ENCODE peak calls at places on chromosomes 3 and 15, in six cellular contexts. V, K, S, Q, E and U are unnamed samples.

GRCh38 chr3:100399341-100400071 is 1.4 kb downstream of the TOMM70 start:
- DNase-seq in E (peak; percentile 4), S (no peak), K (peak; percentile 5), V (peak; percentile 9), Q (no peak), U (no peak)

GRCh38 chr3:102295756-102296155 is 139.1 kb upstream of the ZPLD1 start:
- DNase-seq in S (no peak), E (no peak), Q (no peak), V (no peak), K (no peak), U (peak; percentile 7)

GRCh38 chr3:126955004-126955790 is 27.7 kb upstream of the PLXNA1 start:
- DNase-seq in K (no peak), S (no peak), Q (no peak), E (peak; percentile 89), V (no peak), U (no peak)

GRCh38 chr3:193343726-193344222 is 34.8 kb downstream of the ATP13A5 start:
- DNase-seq in E (no peak), S (no peak), K (no peak), V (no peak), Q (no peak), U (no peak)

GRCh38 chr3:120766576-120766975 is 24.0 kb downstream of the GTF2E1 start:
- DNase-seq in Q (no peak), K (no peak), S (no peak), E (no peak), V (no peak), U (no peak)

GRCh38 chr3:48656841-48657281 is 5.8 kb downstream of the CELSR3 start:
- DNase-seq in E (no peak), Q (no peak), S (no peak), V (no peak), K (no peak), U (no peak)

GRCh38 chr15:93179704-93180103 is 90.7 kb upstream of the RGMA start:
- DNase-seq in S (no peak), Q (no peak), V (no peak), K (peak; percentile 54), E (no peak), U (no peak)

GRCh38 chr15:96767703-96768434 is 437.4 kb downstream of the NR2F2 start:
- DNase-seq in Q (no peak), S (no peak), K (no peak), E (no peak), V (no peak), U (no peak)

GRCh38 chr3:179898024-179898423 is 138.7 kb downstream of the PEX5L start:
- DNase-seq in V (peak; percentile 42), S (peak; percentile 67), Q (peak; percentile 66), E (peak; percentile 62), K (peak; percentile 66), U (peak; percentile 58)

GRCh38 chr3:115768661-115769060 is 145.4 kb downstream of the GAP43 start:
- DNase-seq in K (no peak), S (no peak), Q (no peak), E (no peak), V (no peak), U (no peak)

GRCh38 chr15:40762919-40763800 is 708 bp upstream of the GCHFR start:
- DNase-seq in S (peak; percentile 75), K (peak; percentile 83), E (no peak), V (peak; percentile 56), Q (no peak), U (no peak)

GRCh38 chr15:64828985-64829384 is 3.5 kb upstream of the PIF1 start:
- DNase-seq in K (no peak), Q (peak; percentile 33), S (peak; percentile 67), V (peak; percentile 54), E (no peak), U (no peak)

GRCh38 chr15:70853270-70853854 is 595 bp downstream of the LARP6 start:
- DNase-seq in K (peak; percentile 79), Q (no peak), V (peak; percentile 88), E (no peak), S (peak; percentile 32), U (no peak)

GRCh38 chr3:188111002-188111584 is 42.9 kb upstream of the LPP start:
- DNase-seq in Q (no peak), E (no peak), V (no peak), S (no peak), K (no peak), U (no peak)

GRCh38 chr3:33187368-33187634 is 31.3 kb downstream of the SUSD5 start:
- DNase-seq in V (no peak), K (no peak), S (no peak), Q (no peak), E (no peak), U (no peak)

GRCh38 chr3:133578548-133579191 is 5.2 kb downstream of the CDV3 start:
- DNase-seq in E (peak; percentile 23), Q (peak; percentile 59), S (peak; percentile 63), K (peak; percentile 74), V (peak; percentile 53), U (no peak)

GRCh38 chr15:38708672-38709188 is 144.1 kb upstream of the RASGRP1 start:
- DNase-seq in Q (no peak), E (no peak), V (no peak), S (no peak), K (no peak), U (no peak)

GRCh38 chr3:42032693-42033349 is 58.3 kb upstream of the TRAK1 start:
- DNase-seq in S (no peak), E (no peak), V (peak; percentile 97), K (peak; percentile 62), Q (no peak), U (no peak)

GRCh38 chr3:178476886-178477285 is 59.4 kb upstream of the KCNMB2 start:
- DNase-seq in E (no peak), S (no peak), V (peak; percentile 19), Q (no peak), K (no peak), U (no peak)

GRCh38 chr3:126358038-126358815 is 1.0 kb upstream of the KLF15 start:
- DNase-seq in Q (no peak), E (no peak), K (no peak), V (peak; percentile 38), S (no peak), U (no peak)

GRCh38 chr3:115165701-115166100 is 18.6 kb upstream of the ZBTB20 start:
- DNase-seq in S (no peak), K (no peak), V (peak; percentile 26), Q (no peak), E (no peak), U (no peak)

GRCh38 chr15:84910928-84911623 is 26.6 kb downstream of the SLC28A1 start:
- DNase-seq in E (no peak), V (no peak), S (no peak), Q (no peak), K (no peak), U (no peak)

GRCh38 chr3:32448686-32449474 is 53.8 kb downstream of the CMTM6 start:
- DNase-seq in K (no peak), V (no peak), Q (no peak), E (no peak), S (no peak), U (no peak)

GRCh38 chr3:906739-907138 is 186.1 kb upstream of the CNTN6 start:
- DNase-seq in E (no peak), V (no peak), S (no peak), K (no peak), Q (no peak), U (no peak)

GRCh38 chr3:25520926-25521559 is 93.0 kb downstream of the RARB start:
- DNase-seq in K (no peak), V (no peak), Q (no peak), S (no peak), E (no peak), U (no peak)

GRCh38 chr15:84962975-84963374 is 18.7 kb upstream of the PDE8A start:
- DNase-seq in V (no peak), E (no peak), S (peak; percentile 63), K (no peak), Q (no peak), U (no peak)

GRCh38 chr15:42385206-42385979 is 26.1 kb downstream of the CAPN3 start:
- DNase-seq in V (peak; percentile 57), Q (peak; percentile 35), E (peak; percentile 73), K (peak; percentile 60), S (peak; percentile 74), U (peak; percentile 18)

GRCh38 chr15:48283361-48284157 is 47.7 kb upstream of the DUT start:
- DNase-seq in E (no peak), S (no peak), V (no peak), Q (no peak), K (no peak), U (no peak)

DNA sequence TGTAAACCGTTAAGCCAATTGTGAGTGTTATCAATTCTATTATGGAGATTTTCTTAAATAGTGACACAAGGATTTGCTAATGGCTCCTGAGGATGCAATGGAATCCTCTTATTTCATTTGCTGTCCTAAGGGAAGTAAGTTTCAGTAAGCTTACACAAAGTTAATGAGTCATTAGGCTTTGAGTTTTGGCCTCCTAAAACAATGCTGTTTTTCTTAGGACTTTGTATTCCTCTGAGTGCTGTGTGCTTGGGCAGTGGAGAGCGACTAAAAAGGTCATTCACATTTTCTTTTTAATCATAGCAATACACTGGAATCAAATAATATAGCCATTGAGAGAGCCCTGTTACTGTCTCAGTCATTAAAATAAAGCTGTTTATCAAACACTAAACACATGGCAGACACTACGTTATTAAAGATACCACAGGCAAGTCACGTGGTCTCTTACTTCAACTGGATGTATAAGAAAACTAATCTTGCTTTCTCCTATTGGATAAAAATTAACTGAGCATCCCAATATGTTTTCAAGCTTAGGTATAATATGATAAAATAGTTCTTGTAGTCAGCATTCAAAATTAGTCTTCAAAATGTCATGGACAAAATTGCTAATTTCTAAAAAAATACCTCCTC is 290.8 kb downstream of the NLGN1 start:
- DNase-seq in K (no peak), S (no peak), Q (no peak), E (no peak), V (peak; percentile 7), U (no peak)
- TF ChIP-seq EZH2phosphoT487 in K (no peak), S (no peak), Q (no peak), E (no peak), V (no peak), U (no peak)

DNA sequence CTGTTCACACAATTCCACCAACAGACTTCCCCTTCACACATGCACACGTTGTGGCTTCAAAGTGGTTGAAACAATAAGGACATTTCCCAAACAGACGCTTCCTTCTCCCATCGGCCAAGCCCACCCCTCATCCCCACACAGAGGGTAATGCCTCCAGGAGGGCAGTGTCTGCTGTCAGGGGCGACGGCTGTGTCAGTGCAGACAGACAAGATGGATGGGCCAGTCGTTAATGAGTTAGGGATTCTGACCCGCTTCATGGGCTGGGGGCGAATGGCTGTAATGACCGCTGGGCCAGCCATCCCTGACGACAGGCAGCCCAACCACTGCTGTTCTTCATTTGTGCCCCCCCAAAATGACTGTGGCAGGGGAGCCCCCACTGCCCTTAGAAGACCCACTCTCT is 20.2 kb upstream of the SKIC8 start:
- DNase-seq in E (no peak), V (no peak), S (no peak), K (no peak), Q (no peak), U (no peak)
- H2AFZ ChIP-seq in E (no peak overlapping the region), V (no peak overlapping the region), S (no peak overlapping the region), K (no peak overlapping the region), Q (no peak overlapping the region), U (no peak overlapping the region)

DNA sequence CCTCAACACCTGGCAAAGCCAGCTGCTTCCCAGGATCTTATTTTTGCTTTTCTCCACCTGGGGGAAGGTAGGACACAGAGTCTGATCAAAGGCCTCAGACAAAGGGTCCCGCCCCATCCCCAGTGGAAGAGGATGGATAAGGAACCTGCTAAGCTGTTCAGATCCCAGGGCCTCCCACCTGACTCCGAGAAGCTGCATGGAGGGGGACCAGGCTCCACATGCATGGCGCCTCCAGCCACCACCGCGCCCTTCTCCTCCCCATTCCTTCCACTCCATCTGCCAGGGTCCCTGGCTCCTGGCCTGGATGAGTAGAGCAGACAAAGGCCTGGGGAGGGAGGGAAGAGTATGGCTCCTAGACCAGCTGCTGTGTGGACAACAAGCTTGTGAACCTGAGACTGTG is 20.0 kb upstream of the CRABP1 start:
- DNase-seq in K (no peak), S (no peak), E (no peak), V (no peak), Q (no peak), U (no peak)
- TF ChIP-seq EZH2phosphoT487 in K (no peak), S (no peak), E (no peak), V (no peak), Q (no peak), U (no peak)

GRCh38 chr3:27511724-27512422 is 27.7 kb upstream of the SLC4A7 start:
- DNase-seq in S (no peak), K (no peak), E (no peak), Q (no peak), V (no peak), U (no peak)
- H2AFZ ChIP-seq in S (no peak overlapping the region), K (no peak overlapping the region), E (no peak overlapping the region), Q (peak overlapping the region; percentile 53), V (peak overlapping the region; percentile 22), U (no peak overlapping the region)